ENCODE peak calls at places on chromosomes 6 and 20, in eight cellular contexts. F, N, S, U, B, K, P and G are unnamed samples. For H3K9me2, the result is how much of the 10 kb centered on the place peaks cover.

GRCh38 chr6:351011-351866 is 40.3 kb upstream of the IRF4 start:
- DNase-seq in F (peak), N (no peak), S (no peak), U (no peak), B (no peak), K (no peak), P (no peak), G (no peak)

GRCh38 chr6:162856885-162857284 is 129.1 kb downstream of the PACRG start:
- DNase-seq in F (peak), N (peak), S (peak), U (peak), B (peak), K (peak), P (no peak), G (no peak)

GRCh38 chr20:57274846-57275245 is 8.4 kb upstream of the BMP7 start:
- DNase-seq in F (no peak), N (no peak), S (no peak), U (no peak), B (no peak), K (no peak), P (no peak), G (no peak)

GRCh38 chr20:38218566-38218885 is 42.0 kb downstream of the KIAA1755 start:
- DNase-seq in F (no peak), N (no peak), S (no peak), U (no peak), B (no peak), K (no peak), P (no peak), G (no peak)

GRCh38 chr6:63491104-63491503 is 81.2 kb upstream of the LOC128125822 start:
- DNase-seq in F (no peak), N (no peak), S (no peak), U (no peak), B (no peak), K (peak), P (no peak), G (no peak)

GRCh38 chr6:150813993-150814359 is 51.5 kb upstream of the MTHFD1L start:
- DNase-seq in F (no peak), N (no peak), S (peak), U (peak), B (peak), K (peak), P (no peak), G (no peak)

GRCh38 chr6:167450631-167451030 is 125.7 kb downstream of the TTLL2 start:
- DNase-seq in F (no peak), N (no peak), S (no peak), U (no peak), B (no peak), K (no peak), P (no peak), G (no peak)

GRCh38 chr20:2800590-2801458 is at the start of gene CPXM1:
- DNase-seq in F (peak), N (peak), S (no peak), U (peak), B (no peak), K (no peak), P (no peak), G (no peak)

GRCh38 chr6:4270799-4271198 is 135.4 kb upstream of the ECI2 start:
- DNase-seq in F (no peak), N (no peak), S (peak), U (no peak), B (no peak), K (peak), P (no peak), G (no peak)

GRCh38 chr20:51022227-51022802 is 592 bp downstream of the KCNG1 start:
- DNase-seq in F (no peak), N (no peak), S (no peak), U (no peak), B (no peak), K (peak), P (no peak), G (no peak)

GRCh38 chr20:5160882-5161281 is 34.1 kb downstream of the CDS2 start:
- DNase-seq in F (no peak), N (no peak), S (no peak), U (no peak), B (no peak), K (peak), P (peak), G (no peak)

GRCh38 chr6:47419621-47420020 is 58.0 kb upstream of the CD2AP start:
- DNase-seq in F (no peak), N (no peak), S (peak), U (peak), B (no peak), K (peak), P (no peak), G (no peak)
- H3K4me3 ChIP-seq in F (no peak), N (no peak), S (no peak), U (no peak), B (no peak), K (peak), P (no peak), G (no peak)

DNA sequence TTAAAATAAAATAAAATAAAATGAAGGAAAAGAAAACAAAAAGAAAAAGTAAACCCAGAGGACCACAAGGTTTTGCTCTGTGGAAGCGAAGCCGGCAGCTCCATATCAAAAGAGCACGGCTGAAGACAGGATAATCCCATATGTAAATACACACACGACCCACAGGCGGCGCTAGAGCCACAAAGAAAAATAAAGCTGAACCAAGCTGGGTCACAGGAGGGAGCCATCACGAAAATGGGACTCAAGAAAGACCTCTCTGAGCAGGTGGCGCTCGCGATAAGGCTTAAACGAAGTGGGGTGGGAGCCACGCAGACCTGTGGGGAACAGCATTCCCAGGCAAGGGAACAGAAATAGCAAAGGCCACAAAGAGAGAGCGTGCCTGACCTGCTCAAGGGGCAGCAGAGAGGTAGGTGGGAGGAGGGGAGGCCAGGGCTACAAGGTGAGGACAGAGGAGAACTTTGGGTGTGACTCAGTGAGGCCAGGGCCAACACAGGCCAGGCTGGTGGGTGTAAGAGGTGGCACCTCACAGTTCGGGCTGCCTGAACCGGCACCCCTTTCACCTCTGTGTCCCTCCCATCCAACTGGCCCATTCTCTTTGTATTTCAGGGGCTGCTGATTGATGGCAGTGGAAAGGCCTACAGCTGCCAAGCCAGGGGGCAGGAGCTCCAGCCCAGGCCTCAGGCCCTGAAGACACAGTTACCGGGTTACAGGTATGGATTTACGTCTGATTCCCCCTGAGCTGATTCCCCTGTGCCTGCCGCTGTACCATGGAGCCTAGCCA is 26.0 kb downstream of the PTGIS start:
- DNase-seq in F (peak), N (peak), S (peak), U (peak), B (peak), K (peak), P (peak), G (peak)
- TF ChIP-seq EZH2phosphoT487 in F (no peak), N (no peak), S (no peak), U (no peak), B (no peak), K (no peak), P (no peak), G (no peak)

DNA sequence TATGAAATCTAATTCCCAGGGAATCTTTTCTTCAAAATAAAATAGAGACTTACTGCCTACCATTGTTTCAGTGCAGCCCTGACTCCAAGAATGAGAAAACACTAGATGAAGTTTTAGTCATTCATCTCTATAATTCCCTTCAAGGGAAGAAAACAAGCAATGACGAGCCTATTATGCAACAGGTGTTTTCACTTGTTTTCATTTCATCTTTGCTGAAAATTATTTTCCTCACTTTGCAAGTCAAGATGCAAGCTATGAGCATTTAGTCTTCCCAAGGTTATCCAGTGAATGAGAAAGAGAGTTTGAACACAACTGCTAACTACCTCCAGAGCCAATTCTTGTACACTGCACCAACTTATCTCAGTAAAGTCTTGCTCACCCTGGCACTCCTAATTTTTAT is 37.0 kb downstream of the MOXD1 start:
- DNase-seq in F (no peak), N (no peak), S (no peak), U (no peak), B (no peak), K (no peak), P (no peak), G (no peak)
- H3K9me2 ChIP-seq in F (under half), N (under half), S (under half), U (under half), B (under half), K (under half), P (under half), G (under half)

GRCh38 chr20:59253325-59253724 is 47.1 kb upstream of the EDN3 start:
- DNase-seq in F (no peak), N (no peak), S (no peak), U (no peak), B (no peak), K (no peak), P (peak), G (no peak)
- H3K4me3 ChIP-seq in F (no peak), N (no peak), S (no peak), U (no peak), B (no peak), K (no peak), P (no peak), G (no peak)

GRCh38 chr6:103872219-103872618 is 987.5 kb downstream of the HACE1 start:
- DNase-seq in F (no peak), N (peak), S (no peak), U (no peak), B (no peak), K (no peak), P (no peak), G (no peak)
- TF ChIP-seq EZH2phosphoT487 in F (no peak), N (no peak), S (no peak), U (no peak), B (no peak), K (no peak), P (no peak), G (no peak)

GRCh38 chr6:54428437-54428836 is 120.2 kb downstream of the TINAG start:
- DNase-seq in F (no peak), N (no peak), S (no peak), U (no peak), B (no peak), K (no peak), P (peak), G (no peak)
- H3K9me2 ChIP-seq in F (under half), N (under half), S (under half), U (under half), B (under half), K (under half), P (under half), G (under half)